ENCODE peak calls at places on chromosomes 3 and 15, in ten cellular contexts. U is LNCaP clone FGC, P is MM.1S, Q is glutamatergic neuron, H is cardiac fibroblast, N is HFFc6, Y is cardiac muscle cell, J is astrocyte of the spinal cord, S is lower lobe of right lung, O is B cell. D is an unnamed sample.

GRCh38 chr3:43239755-43240154 is 46.6 kb upstream of the SNRK start:
- DNase-seq in U (no peak), P (no peak), Q (no peak), J (no peak), N (no peak), H (no peak), O (no peak), Y (no peak), S (no peak), D (no peak)

GRCh38 chr15:88431441-88431840 is 35.7 kb downstream of the MRPL46 start:
- DNase-seq in S (no peak), O (no peak), U (no peak), H (no peak), Y (no peak), N (no peak), J (no peak), P (no peak), Q (no peak), D (no peak)

GRCh38 chr15:56968821-56969220 is 50.4 kb downstream of the TCF12 start:
- DNase-seq in Q (no peak), U (peak; percentile 78), Y (no peak), S (no peak), P (no peak), H (no peak), J (no peak), O (no peak), N (no peak), D (no peak)

GRCh38 chr3:42887084-42887483 is 11.4 kb upstream of the CYP8B1 start:
- DNase-seq in H (no peak), U (no peak), J (no peak), N (no peak), P (no peak), O (no peak), S (no peak), Q (no peak), Y (no peak), D (no peak)

GRCh38 chr3:40313975-40314860 is 4.7 kb downstream of the EIF1B start:
- DNase-seq in N (peak; percentile 9), O (no peak), H (peak; percentile 32), J (no peak), Q (no peak), U (no peak), P (no peak), Y (no peak), S (peak; percentile 50), D (no peak)

GRCh38 chr3:66355394-66355793 is 134.6 kb downstream of the SLC25A26 start:
- DNase-seq in Q (no peak), P (peak; percentile 60), U (no peak), H (no peak), S (no peak), Y (no peak), J (no peak), N (no peak), O (no peak), D (no peak)

GRCh38 chr3:37163262-37164020 is 10.9 kb downstream of the LRRFIP2 start:
- DNase-seq in J (peak; percentile 91), U (no peak), Q (no peak), S (no peak), O (no peak), Y (no peak), P (no peak), H (peak; percentile 80), N (peak; percentile 64), D (no peak)

GRCh38 chr3:177102526-177102925 is 94.8 kb downstream of the TBL1XR1 start:
- DNase-seq in Y (peak; percentile 61), J (peak; percentile 29), O (no peak), S (no peak), P (no peak), Q (no peak), U (no peak), N (no peak), H (peak; percentile 34), D (no peak)

GRCh38 chr15:73683624-73684536 is at the start of gene CD276:
- DNase-seq in Q (peak; percentile 85), U (no peak), H (peak; percentile 61), Y (peak; percentile 91), O (peak; percentile 55), P (peak; percentile 60), N (peak; percentile 67), J (peak; percentile 62), S (peak; percentile 90), D (peak; percentile 78)

GRCh38 chr15:73685561-73685960 is 1.4 kb downstream of the CD276 start:
- DNase-seq in P (no peak), J (no peak), O (no peak), N (no peak), S (no peak), U (no peak), Q (no peak), H (no peak), Y (peak; percentile 45), D (no peak)

GRCh38 chr15:73685981-73686380 is 1.8 kb downstream of the CD276 start:
- DNase-seq in Y (no peak), O (no peak), P (no peak), H (no peak), U (no peak), Q (no peak), J (no peak), N (no peak), S (no peak), D (no peak)

GRCh38 chr15:73688455-73688854 is 4.3 kb downstream of the CD276 start:
- DNase-seq in U (no peak), J (no peak), Y (no peak), O (no peak), N (no peak), P (no peak), Q (no peak), H (peak; percentile 38), S (no peak), D (no peak)

GRCh38 chr15:73686781-73687256 is 2.6 kb downstream of the CD276 start:
- DNase-seq in U (no peak), S (no peak), Y (no peak), O (no peak), N (peak; percentile 84), J (peak; percentile 85), H (peak; percentile 92), Q (no peak), P (no peak), D (no peak)
- TF ChIP-seq CTCF in U (no peak), S (no peak), Y (no peak), O (no peak), N (peak; percentile 42), J (peak; percentile 3), H (no peak), Q (no peak), P (no peak), D (no peak)

GRCh38 chr3:111864821-111865656 is 6.0 kb downstream of the PHLDB2 start:
- DNase-seq in Y (peak; percentile 25), N (peak; percentile 65), O (no peak), P (no peak), Q (no peak), J (peak; percentile 93), H (peak; percentile 87), U (no peak), S (no peak), D (no peak)
- TF ChIP-seq CTCF in Y (peak; percentile 43), N (peak; percentile 60), O (no peak), P (peak; percentile 17), Q (no peak), J (peak; percentile 35), H (peak; percentile 31), U (peak; percentile 48), S (no peak), D (no peak)

GRCh38 chr3:125140011-125140813 is 72.3 kb downstream of the SLC12A8 start:
- DNase-seq in H (peak; percentile 77), J (peak; percentile 58), N (peak; percentile 71), P (no peak), U (no peak), S (no peak), Y (no peak), Q (no peak), O (no peak), D (no peak)

GRCh38 chr3:125142418-125142778 is 70.2 kb downstream of the SLC12A8 start:
- DNase-seq in N (no peak), J (no peak), Y (no peak), H (no peak), P (no peak), Q (peak; percentile 48), S (no peak), U (no peak), O (no peak), D (no peak)

GRCh38 chr3:125143538-125143937 is 69.0 kb downstream of the SLC12A8 start:
- DNase-seq in H (no peak), N (no peak), S (no peak), U (no peak), J (no peak), Y (no peak), P (no peak), O (no peak), Q (no peak), D (no peak)

GRCh38 chr3:125140817-125141595 is 71.5 kb downstream of the SLC12A8 start:
- DNase-seq in U (no peak), Y (no peak), H (peak; percentile 21), Q (no peak), O (no peak), J (peak; percentile 44), P (no peak), N (no peak), S (no peak), D (peak; percentile 47)

GRCh38 chr3:125141596-125142417 is 70.7 kb downstream of the SLC12A8 start:
- DNase-seq in Y (peak; percentile 33), N (no peak), H (peak; percentile 36), P (peak; percentile 59), U (no peak), Q (peak; percentile 70), S (peak; percentile 87), J (peak; percentile 44), O (peak; percentile 69), D (peak; percentile 81)
- TF ChIP-seq CTCF in Y (peak; percentile 35), N (no peak), H (peak; percentile 16), P (peak; percentile 31), U (no peak), Q (no peak), S (peak; percentile 48), J (peak; percentile 17), O (peak; percentile 9), D (peak; percentile 47)

GRCh38 chr3:191438150-191438814 is 22.7 kb upstream of the PYDC2 start:
- DNase-seq in U (no peak), S (no peak), Q (no peak), Y (no peak), P (no peak), J (no peak), N (no peak), H (no peak), O (no peak), D (no peak)

GRCh38 chr3:191440532-191440931 is 20.4 kb upstream of the PYDC2 start:
- DNase-seq in Y (no peak), H (no peak), U (no peak), P (no peak), J (no peak), N (no peak), S (no peak), Q (no peak), O (no peak), D (no peak)

GRCh38 chr3:191434036-191434435 is 26.9 kb upstream of the PYDC2 start:
- DNase-seq in N (no peak), U (no peak), S (no peak), Y (no peak), Q (no peak), P (no peak), H (no peak), J (no peak), O (no peak), D (no peak)

GRCh38 chr3:191432162-191432561 is 28.8 kb upstream of the PYDC2 start:
- DNase-seq in P (no peak), J (no peak), Y (no peak), H (no peak), U (no peak), Q (no peak), O (no peak), N (no peak), S (no peak), D (no peak)

DNA sequence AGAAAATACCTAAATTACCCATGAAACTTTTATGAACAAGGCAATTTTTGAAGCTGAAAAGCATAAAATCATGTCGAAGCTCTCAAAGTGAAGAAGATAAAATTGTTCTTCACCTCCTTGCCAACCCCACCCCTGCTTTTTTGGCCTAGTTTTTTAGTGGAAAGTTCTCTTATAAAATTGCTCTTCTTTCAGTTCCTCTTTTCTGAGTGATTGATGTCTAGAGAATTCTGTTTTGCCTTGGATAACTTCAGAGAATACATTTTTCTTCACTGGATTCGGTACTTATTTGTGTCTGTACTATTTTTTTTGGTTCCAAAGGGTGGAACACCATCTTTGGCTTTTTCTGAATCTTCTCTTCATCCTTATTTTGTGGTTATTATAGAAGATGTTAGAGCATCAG is 25.0 kb upstream of the PYDC2 start:
- DNase-seq in H (no peak), Q (no peak), S (no peak), J (no peak), U (no peak), Y (no peak), P (peak; percentile 21), N (no peak), O (no peak), D (no peak)
- TF ChIP-seq CTCF in H (no peak), Q (no peak), S (no peak), J (no peak), U (no peak), Y (no peak), P (no peak), N (no peak), O (no peak), D (no peak)